ENCODE peak calls at places on chromosomes 5 and 9, in nine cellular contexts. L is epithelial cell of proximal tubule; E is breast epithelium; N is AG10803; J is stimulated activated CD4-positive, alpha-beta T cell treated with anti-CD3 and anti-CD28 coated beads, TNF-alpha, amount 100 ng/mL, for 1 hour; A is foreskin fibroblast; T is SK-N-SH; Q is Kasumi-1; R is tibial artery. C is an unnamed sample.

GRCh38 chr9:108852089-108852488 is 3.7 kb downstream of the ACTL7B start:
- DNase-seq in Q (no peak), R (no peak), L (no peak), N (no peak), T (no peak), J (no peak), A (no peak), E (no peak), C (no peak)

GRCh38 chr9:19320495-19320894 is 59.5 kb downstream of the RPS6 start:
- DNase-seq in L (no peak), A (no peak), J (no peak), T (no peak), R (no peak), Q (no peak), N (peak; percentile 0), E (no peak), C (no peak)

GRCh38 chr5:35246928-35247644 is 16.8 kb upstream of the PRLR start:
- DNase-seq in T (no peak), Q (no peak), J (no peak), L (no peak), E (peak; percentile 37), A (no peak), N (peak; percentile 4), R (no peak), C (peak; percentile 42)

GRCh38 chr9:137319434-137319975 is 17.4 kb upstream of the NRARP start:
- DNase-seq in Q (no peak), N (no peak), A (no peak), J (no peak), R (no peak), L (no peak), E (no peak), T (peak; percentile 23), C (no peak)

GRCh38 chr5:138391859-138392386 is 39.4 kb downstream of the KDM3B start:
- DNase-seq in E (peak; percentile 40), J (no peak), R (no peak), A (no peak), Q (no peak), T (no peak), L (no peak), N (no peak), C (peak; percentile 90)

GRCh38 chr5:74575741-74576538 is 64.6 kb downstream of the ENC1 start:
- DNase-seq in A (peak; percentile 70), E (no peak), T (no peak), J (no peak), L (no peak), N (peak; percentile 78), Q (no peak), R (no peak), C (peak; percentile 80)

GRCh38 chr5:154473581-154474266 is 4.3 kb downstream of the HAND1 start:
- DNase-seq in A (no peak), L (no peak), T (no peak), R (no peak), J (no peak), E (no peak), N (no peak), Q (no peak), C (no peak)

GRCh38 chr9:99181621-99182020 is 40.1 kb downstream of the ALG2 start:
- DNase-seq in T (no peak), A (no peak), R (no peak), J (no peak), Q (no peak), E (no peak), L (no peak), N (peak; percentile 35), C (no peak)

GRCh38 chr9:124285903-124286291 is 28.1 kb downstream of the NEK6 start:
- DNase-seq in Q (peak; percentile 91), A (peak; percentile 96), T (no peak), L (peak; percentile 86), J (no peak), E (peak; percentile 63), N (peak; percentile 98), R (peak; percentile 89), C (peak; percentile 98)

GRCh38 chr5:96572864-96573512 is 89.2 kb upstream of the CAST start:
- DNase-seq in A (peak; percentile 94), J (no peak), L (peak; percentile 67), R (no peak), T (no peak), N (peak; percentile 89), E (no peak), Q (no peak), C (peak; percentile 13)

GRCh38 chr5:101977729-101978345 is 318.2 kb downstream of the SLCO4C1 start:
- DNase-seq in J (no peak), Q (peak; percentile 74), E (no peak), L (peak; percentile 7), T (peak; percentile 54), N (peak; percentile 35), A (peak; percentile 0), R (no peak), C (peak; percentile 17)

GRCh38 chr5:144457160-144457559 is 286.5 kb downstream of the KCTD16 start:
- DNase-seq in Q (no peak), A (no peak), T (no peak), L (no peak), R (no peak), E (no peak), J (no peak), N (no peak), C (no peak)

GRCh38 chr5:73796164-73797141 is 170.5 kb downstream of the ARHGEF28 start:
- DNase-seq in J (no peak), T (no peak), E (no peak), R (peak; percentile 32), A (peak; percentile 96), N (peak; percentile 96), Q (peak; percentile 67), L (peak; percentile 97), C (peak; percentile 70)

GRCh38 chr9:36488322-36488838 is 84.3 kb upstream of the MELK start:
- DNase-seq in Q (peak; percentile 36), T (no peak), A (no peak), N (no peak), R (no peak), L (no peak), J (no peak), E (no peak), C (peak; percentile 3)

GRCh38 chr5:133861161-133861737 is 107.2 kb downstream of the C5orf15 start:
- DNase-seq in R (no peak), J (no peak), N (no peak), T (no peak), A (no peak), L (no peak), E (no peak), Q (no peak), C (no peak)

GRCh38 chr5:758698-759053 is 25.9 kb downstream of the ZDHHC11B start:
- DNase-seq in A (no peak), T (no peak), E (no peak), L (no peak), R (no peak), N (no peak), Q (no peak), J (no peak), C (no peak)

GRCh38 chr9:118957585-118957984 is 411.6 kb downstream of the BRINP1 start:
- DNase-seq in T (no peak), N (peak; percentile 8), Q (no peak), J (no peak), R (no peak), E (no peak), L (no peak), A (no peak), C (no peak)

GRCh38 chr9:131478421-131478868 is 24.3 kb upstream of the POMT1 start:
- DNase-seq in J (no peak), Q (peak; percentile 16), E (no peak), T (peak; percentile 86), A (no peak), L (no peak), N (peak; percentile 17), R (no peak), C (peak; percentile 37)

GRCh38 chr9:120344230-120344629 is 235.7 kb downstream of the CDK5RAP2 start:
- DNase-seq in R (no peak), L (peak; percentile 70), Q (no peak), N (peak; percentile 79), E (no peak), J (no peak), A (peak; percentile 83), T (no peak), C (peak; percentile 22)

GRCh38 chr5:136021016-136021405 is 7.8 kb upstream of the TGFBI start:
- DNase-seq in A (no peak), N (peak; percentile 82), E (no peak), Q (no peak), R (no peak), L (no peak), T (no peak), J (no peak), C (peak; percentile 89)

GRCh38 chr5:15021286-15022046 is 149.9 kb upstream of the ANKH start:
- DNase-seq in R (no peak), J (no peak), E (no peak), A (peak; percentile 23), N (peak; percentile 94), T (no peak), Q (no peak), L (no peak), C (peak; percentile 80)

GRCh38 chr9:1335174-1335573 is 285.0 kb downstream of the DMRT2 start:
- DNase-seq in R (no peak), L (no peak), A (no peak), T (no peak), J (no peak), E (no peak), N (no peak), Q (no peak), C (no peak)

GRCh38 chr9:107883496-107884120 is 394.0 kb upstream of the KLF4 start:
- DNase-seq in E (no peak), Q (no peak), A (no peak), J (no peak), T (no peak), R (no peak), L (no peak), N (no peak), C (no peak)

GRCh38 chr9:131095666-131096489 is 453 bp upstream of the AIF1L start:
- DNase-seq in N (no peak), Q (peak; percentile 51), R (no peak), E (no peak), J (no peak), A (no peak), L (no peak), T (peak; percentile 93), C (peak; percentile 46)

GRCh38 chr9:5518061-5518936 is 8.0 kb downstream of the PDCD1LG2 start:
- DNase-seq in N (peak; percentile 67), J (no peak), T (no peak), Q (peak; percentile 10), A (no peak), L (no peak), R (no peak), E (no peak), C (peak; percentile 16)

GRCh38 chr5:173890195-173890951 is 2.2 kb downstream of the CPEB4 start:
- DNase-seq in N (peak; percentile 27), T (peak; percentile 51), A (no peak), R (no peak), L (no peak), Q (no peak), E (no peak), J (no peak), C (peak; percentile 30)

GRCh38 chr5:73544429-73545402 is 20.7 kb downstream of the ANKRA2 start:
- DNase-seq in A (no peak), L (no peak), J (no peak), N (no peak), T (peak; percentile 21), R (no peak), Q (no peak), E (peak; percentile 56), C (no peak)

GRCh38 chr5:157563373-157564148 is 12.0 kb downstream of the ADAM19 start:
- DNase-seq in Q (no peak), L (no peak), N (peak; percentile 90), J (no peak), E (no peak), T (peak; percentile 49), A (no peak), R (peak; percentile 31), C (peak; percentile 71)

GRCh38 chr5:137954131-137954879 is 65.0 kb downstream of the PKD2L2 start:
- DNase-seq in E (no peak), J (no peak), T (peak; percentile 14), A (peak; percentile 80), R (no peak), Q (no peak), L (peak; percentile 13), N (peak; percentile 87), C (peak; percentile 90)